ENCODE peak calls at places on chromosomes 2 and 18, in four cellular contexts. One of them, this sample, is unnamed.

GRCh38 chr2:143730155-143730949 is 601.1 kb downstream of the ARHGAP15 start:
- DNase-seq in H9: no peak
- DNase-seq in body of pancreas: no peak
- DNase-seq in left lung: no peak
- DNase-seq in this sample: no peak

GRCh38 chr2:173568054-173568453 is 213.4 kb downstream of the CDCA7 start:
- DNase-seq in body of pancreas: no peak
- DNase-seq in left lung: no peak
- DNase-seq in H9: peak; percentile 69
- DNase-seq in this sample: peak; percentile 72

GRCh38 chr2:9206991-9207640 is 504 bp downstream of the ASAP2 start:
- DNase-seq in left lung: peak; percentile 83
- DNase-seq in body of pancreas: peak; percentile 41
- DNase-seq in H9: no peak
- DNase-seq in this sample: no peak

GRCh38 chr2:211836409-211836808 is 702.2 kb downstream of the ERBB4 start:
- DNase-seq in left lung: no peak
- DNase-seq in body of pancreas: no peak
- DNase-seq in H9: no peak
- DNase-seq in this sample: no peak

GRCh38 chr18:38539871-38540270 is 974.3 kb upstream of the CELF4 start:
- DNase-seq in left lung: no peak
- DNase-seq in H9: no peak
- DNase-seq in body of pancreas: no peak
- DNase-seq in this sample: no peak

GRCh38 chr2:5720426-5720825 is 28.2 kb downstream of the SOX11 start:
- DNase-seq in left lung: no peak
- DNase-seq in H9: no peak
- DNase-seq in body of pancreas: no peak
- DNase-seq in this sample: no peak

GRCh38 chr2:118530976-118531375 is 316.5 kb downstream of the EN1 start:
- DNase-seq in left lung: no peak
- DNase-seq in H9: no peak
- DNase-seq in body of pancreas: no peak
- DNase-seq in this sample: no peak

GRCh38 chr2:235063501-235063961 is 111.7 kb downstream of the SH3BP4 start:
- DNase-seq in left lung: peak; percentile 77
- DNase-seq in H9: no peak
- DNase-seq in body of pancreas: no peak
- DNase-seq in this sample: no peak

GRCh38 chr2:231672617-231673347 is 35.5 kb upstream of the PTMA start:
- DNase-seq in body of pancreas: no peak
- DNase-seq in left lung: no peak
- DNase-seq in H9: peak; percentile 94
- DNase-seq in this sample: peak; percentile 73

GRCh38 chr18:34921271-34921670 is 119.9 kb upstream of the MAPRE2 start:
- DNase-seq in body of pancreas: no peak
- DNase-seq in H9: no peak
- DNase-seq in left lung: no peak
- DNase-seq in this sample: no peak

GRCh38 chr2:186399082-186399644 is 86.9 kb upstream of the ZC3H15 start:
- DNase-seq in body of pancreas: no peak
- DNase-seq in left lung: no peak
- DNase-seq in H9: no peak
- DNase-seq in this sample: no peak

GRCh38 chr2:27901219-27901618 is 10.7 kb downstream of the BABAM2 start:
- DNase-seq in H9: no peak
- DNase-seq in left lung: no peak
- DNase-seq in body of pancreas: no peak
- DNase-seq in this sample: no peak

GRCh38 chr2:24806660-24807036 is 13.4 kb downstream of the CENPO start:
- DNase-seq in body of pancreas: no peak
- DNase-seq in left lung: no peak
- DNase-seq in H9: no peak
- DNase-seq in this sample: no peak

GRCh38 chr2:26584191-26584590 is 57.0 kb downstream of the CIB4 start:
- DNase-seq in left lung: no peak
- DNase-seq in body of pancreas: no peak
- DNase-seq in H9: peak; percentile 19
- DNase-seq in this sample: no peak

GRCh38 chr2:72028996-72029395 is 118.7 kb downstream of the CYP26B1 start:
- DNase-seq in H9: peak; percentile 11
- DNase-seq in body of pancreas: no peak
- DNase-seq in left lung: peak; percentile 65
- DNase-seq in this sample: no peak

GRCh38 chr2:190431907-190432306 is 23.8 kb downstream of the MFSD6 start:
- DNase-seq in H9: no peak
- DNase-seq in left lung: no peak
- DNase-seq in body of pancreas: no peak
- DNase-seq in this sample: no peak

GRCh38 chr2:1420746-1421480 is 7.7 kb downstream of the TPO start:
- DNase-seq in left lung: no peak
- DNase-seq in body of pancreas: no peak
- DNase-seq in H9: no peak
- DNase-seq in this sample: no peak

GRCh38 chr2:227461878-227462462 is 10.0 kb upstream of the AGFG1 start:
- DNase-seq in left lung: no peak
- DNase-seq in H9: no peak
- DNase-seq in body of pancreas: no peak
- DNase-seq in this sample: no peak

DNA sequence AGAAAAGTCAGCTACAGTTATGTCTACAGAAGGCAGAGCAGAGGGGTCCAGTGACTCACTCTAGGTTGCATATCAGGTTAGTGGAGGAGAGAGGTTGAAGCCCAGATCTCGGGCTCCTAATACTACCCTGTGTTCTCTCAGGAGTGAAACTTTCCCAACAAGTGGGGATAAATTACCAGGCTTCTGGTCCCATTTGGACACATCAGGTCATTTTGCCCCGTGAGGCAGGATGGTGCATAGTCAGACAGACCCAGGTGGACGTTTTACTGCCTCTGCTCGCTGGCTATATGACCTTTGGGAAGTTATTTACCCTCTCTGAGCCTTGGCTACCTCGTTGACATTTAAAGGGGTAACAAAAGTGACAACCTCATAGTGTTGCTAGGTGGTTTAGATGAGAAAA is 128.0 kb upstream of the REV1 start:
- DNase-seq in body of pancreas: no peak
- DNase-seq in left lung: no peak
- DNase-seq in H9: no peak
- DNase-seq in this sample: no peak
- H3K27ac ChIP-seq in body of pancreas: no peak overlapping the region
- H3K27ac ChIP-seq in left lung: no peak overlapping the region
- H3K27ac ChIP-seq in H9: no peak overlapping the region
- H3K27ac ChIP-seq in this sample: no peak overlapping the region

DNA sequence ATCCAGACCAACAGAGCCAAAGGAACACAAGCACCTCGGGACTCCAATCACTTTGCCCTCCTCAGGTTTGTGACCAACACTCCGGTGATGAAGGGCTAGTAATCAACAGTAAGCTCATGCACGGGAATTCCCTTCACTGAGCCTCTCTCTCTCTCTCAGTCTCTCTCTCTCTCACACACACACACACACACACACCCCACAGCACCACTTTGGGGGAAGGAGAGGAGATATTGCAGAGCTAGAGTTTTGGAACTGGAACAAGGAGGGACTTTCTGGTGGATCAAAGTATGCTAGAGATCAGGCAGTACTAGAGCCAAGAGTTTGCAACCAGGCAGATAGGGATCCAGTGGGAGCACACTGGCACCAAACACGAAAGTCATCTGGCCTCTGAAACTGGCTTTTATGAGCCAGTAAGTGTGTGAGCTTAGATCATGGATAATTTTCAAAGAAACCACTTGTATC is 98.7 kb downstream of the ANKRD44 start:
- DNase-seq in body of pancreas: no peak
- DNase-seq in H9: no peak
- DNase-seq in left lung: no peak
- DNase-seq in this sample: no peak
- H3K27ac ChIP-seq in body of pancreas: no peak overlapping the region
- H3K27ac ChIP-seq in H9: no peak overlapping the region
- H3K27ac ChIP-seq in left lung: peak overlapping the region; percentile 55
- H3K27ac ChIP-seq in this sample: no peak overlapping the region

GRCh38 chr2:86026744-86027065 is 79.0 kb downstream of the POLR1A start:
- DNase-seq in left lung: no peak
- DNase-seq in H9: no peak
- DNase-seq in body of pancreas: no peak
- DNase-seq in this sample: no peak

GRCh38 chr2:86027196-86027912 is 78.3 kb downstream of the POLR1A start:
- DNase-seq in left lung: no peak
- DNase-seq in body of pancreas: no peak
- DNase-seq in H9: no peak
- DNase-seq in this sample: no peak

GRCh38 chr2:86028763-86029381 is 76.8 kb downstream of the POLR1A start:
- DNase-seq in body of pancreas: no peak
- DNase-seq in left lung: no peak
- DNase-seq in H9: no peak
- DNase-seq in this sample: no peak

GRCh38 chr2:86029873-86030272 is 75.8 kb downstream of the POLR1A start:
- DNase-seq in H9: no peak
- DNase-seq in left lung: no peak
- DNase-seq in body of pancreas: no peak
- DNase-seq in this sample: no peak

DNA sequence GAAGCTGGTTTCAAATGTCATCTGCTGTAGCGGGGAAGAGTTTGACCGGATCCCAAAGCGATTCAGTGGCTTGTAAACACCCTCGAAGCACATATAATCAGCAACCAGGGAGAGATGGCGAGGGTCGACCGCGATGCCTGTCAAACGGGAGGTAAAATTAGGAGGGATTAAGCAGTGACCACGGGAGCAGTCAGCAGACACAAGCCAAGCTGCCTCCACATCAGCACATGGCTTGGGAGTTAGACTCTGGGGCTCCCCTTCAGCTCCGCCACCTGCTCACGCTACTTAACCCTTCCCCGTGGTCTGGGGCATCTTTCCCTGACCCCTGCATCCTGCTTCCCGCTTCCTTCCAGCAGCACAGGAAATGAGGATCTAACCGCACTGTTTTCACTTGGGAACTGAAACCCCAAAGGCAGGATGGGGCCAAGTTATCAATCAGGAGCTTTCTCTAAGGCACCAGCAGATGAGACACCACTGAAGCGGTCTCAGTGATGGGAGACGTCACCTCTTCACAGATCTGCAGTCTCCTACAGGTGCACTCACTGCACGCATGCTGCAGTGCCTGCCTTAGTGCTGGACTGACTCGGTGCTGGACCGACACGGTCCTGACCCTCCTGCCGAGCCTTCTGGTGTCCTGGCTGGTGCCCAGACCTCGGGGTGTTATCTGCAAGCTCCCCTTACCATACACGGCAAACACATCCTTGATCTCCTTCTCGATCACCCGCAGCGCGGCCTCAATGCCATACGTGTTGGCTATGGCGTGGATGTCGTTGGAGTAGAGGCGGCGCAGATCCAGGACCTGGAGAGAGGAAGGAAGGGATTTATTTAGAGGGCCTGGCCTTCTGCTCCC is 77.5 kb downstream of the POLR1A start:
- DNase-seq in body of pancreas: no peak
- DNase-seq in left lung: no peak
- DNase-seq in H9: no peak
- DNase-seq in this sample: no peak
- H3K27ac ChIP-seq in body of pancreas: no peak overlapping the region
- H3K27ac ChIP-seq in left lung: no peak overlapping the region
- H3K27ac ChIP-seq in H9: no peak overlapping the region
- H3K27ac ChIP-seq in this sample: no peak overlapping the region

DNA sequence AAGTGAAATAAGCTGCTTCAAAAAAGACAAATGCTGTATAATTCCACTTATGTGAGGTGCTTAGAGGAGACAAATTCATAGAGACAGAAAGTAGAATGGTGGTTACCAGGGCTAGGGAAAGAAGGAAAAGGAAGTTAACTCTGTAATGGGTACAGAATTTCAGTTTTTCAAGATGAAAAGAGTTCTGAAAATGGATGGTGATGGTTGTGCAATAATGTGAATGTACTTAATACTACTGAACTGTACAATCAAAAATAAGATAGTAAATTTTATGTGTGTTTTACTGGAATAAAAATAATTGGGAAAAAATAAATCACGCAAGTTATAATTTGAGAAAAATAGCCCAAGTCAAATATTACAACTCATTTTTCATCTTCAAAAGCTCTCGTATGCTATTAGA is 27.5 kb downstream of the ARHGAP25 start:
- DNase-seq in left lung: no peak
- DNase-seq in body of pancreas: no peak
- DNase-seq in H9: no peak
- DNase-seq in this sample: no peak
- H3K27ac ChIP-seq in left lung: peak overlapping the region; percentile 4
- H3K27ac ChIP-seq in body of pancreas: no peak overlapping the region
- H3K27ac ChIP-seq in H9: no peak overlapping the region
- H3K27ac ChIP-seq in this sample: no peak overlapping the region

DNA sequence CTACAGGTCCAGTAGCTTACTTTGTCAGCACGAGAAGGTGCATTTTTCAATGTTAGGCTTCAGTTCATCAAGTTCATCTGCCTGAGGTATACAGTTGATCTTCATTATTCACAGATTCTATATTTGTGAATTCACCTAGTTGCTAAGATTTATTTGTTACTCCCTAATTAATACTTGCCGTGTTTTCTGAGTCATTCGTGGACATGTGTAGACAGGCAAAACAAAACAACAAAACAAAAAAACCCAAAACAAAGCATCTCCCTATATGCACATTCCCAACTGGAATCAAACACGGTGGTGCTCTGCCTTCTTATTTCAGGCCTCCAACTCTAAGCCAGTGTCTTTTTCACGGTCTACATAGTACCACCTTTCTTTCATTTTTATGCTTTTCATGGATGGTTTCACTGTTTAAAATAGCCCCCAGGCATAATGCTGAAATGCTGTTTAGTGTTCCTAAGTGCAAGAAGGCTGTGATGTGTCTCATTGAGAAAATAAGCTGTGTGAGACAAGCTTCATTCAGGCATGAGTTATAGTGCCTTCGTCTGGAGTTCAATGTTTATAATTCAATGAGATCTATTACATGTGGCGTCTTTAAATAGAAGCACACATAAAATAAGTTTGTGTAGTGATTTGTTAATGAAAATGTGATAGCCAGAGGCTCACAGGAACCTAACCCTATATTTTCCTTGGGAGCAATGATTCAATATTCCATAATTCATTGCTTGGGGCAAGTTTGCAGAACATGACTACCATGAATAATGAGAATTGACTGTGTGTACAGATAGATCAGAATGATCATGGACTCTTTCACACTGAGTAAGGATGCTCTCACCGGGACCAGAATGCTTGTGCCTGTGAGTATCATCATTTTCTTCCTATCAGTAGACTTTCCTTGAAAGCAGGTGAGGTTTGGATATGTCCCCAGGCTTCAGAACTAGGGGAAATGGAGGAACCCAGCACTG is 24.6 kb downstream of the ITGB6 start:
- DNase-seq in H9: no peak
- DNase-seq in left lung: no peak
- DNase-seq in body of pancreas: no peak
- DNase-seq in this sample: no peak
- H3K27ac ChIP-seq in H9: no peak overlapping the region
- H3K27ac ChIP-seq in left lung: no peak overlapping the region
- H3K27ac ChIP-seq in body of pancreas: no peak overlapping the region
- H3K27ac ChIP-seq in this sample: no peak overlapping the region

This sample was measured in neural progenitor cell.